ENCODE peak calls at places on chromosomes 16 and 17, in six cellular contexts. F is AG04450, R is IMR-90, G is fibroblast of the aortic adventitia, S is stomach, D is kidney. N is an unnamed sample.

GRCh38 chr17:78828470-78829185 is 12.0 kb downstream of the USP36 start:
- DNase-seq in F (peak), R (peak), G (peak), S (no peak), D (no peak), N (peak)

GRCh38 chr16:75486014-75486404 is 9.2 kb downstream of the CHST6 start:
- DNase-seq in F (no peak), R (no peak), G (no peak), S (no peak), D (no peak), N (no peak)

GRCh38 chr17:76996741-76997694 is 128.8 kb downstream of the MGAT5B start:
- DNase-seq in F (no peak), R (no peak), G (no peak), S (no peak), D (no peak), N (no peak)

GRCh38 chr17:56172517-56172982 is 19.3 kb downstream of the ANKFN1 start:
- DNase-seq in F (no peak), R (no peak), G (no peak), S (no peak), D (no peak), N (peak)

GRCh38 chr16:55494994-55495421 is 13.9 kb upstream of the LPCAT2 start:
- DNase-seq in F (peak), R (peak), G (peak), S (peak), D (no peak), N (peak)

GRCh38 chr17:7830616-7831015 is 3.4 kb upstream of the KDM6B start:
- DNase-seq in F (no peak), R (no peak), G (no peak), S (no peak), D (no peak), N (no peak)

GRCh38 chr17:6366144-6366755 is 68.7 kb downstream of the AIPL1 start:
- DNase-seq in F (no peak), R (peak), G (no peak), S (no peak), D (no peak), N (peak)

GRCh38 chr17:9240659-9241370 is 219.5 kb downstream of the NTN1 start:
- DNase-seq in F (no peak), R (peak), G (peak), S (peak), D (peak), N (no peak)

GRCh38 chr16:27305839-27306442 is 7.8 kb upstream of the IL4R start:
- DNase-seq in F (no peak), R (no peak), G (no peak), S (no peak), D (no peak), N (no peak)

GRCh38 chr16:84015399-84015798 is 27.2 kb downstream of the SLC38A8 start:
- DNase-seq in F (no peak), R (no peak), G (no peak), S (no peak), D (no peak), N (no peak)

GRCh38 chr17:18254888-18255649 is 3.5 kb downstream of the FLII start:
- DNase-seq in F (no peak), R (no peak), G (no peak), S (no peak), D (no peak), N (no peak)

GRCh38 chr17:78990349-78991016 is 10.8 kb upstream of the LGALS3BP start:
- DNase-seq in F (no peak), R (no peak), G (no peak), S (no peak), D (peak), N (no peak)

GRCh38 chr17:72407336-72408121 is 286.7 kb downstream of the SOX9 start:
- DNase-seq in F (peak), R (peak), G (peak), S (peak), D (peak), N (peak)

DNA sequence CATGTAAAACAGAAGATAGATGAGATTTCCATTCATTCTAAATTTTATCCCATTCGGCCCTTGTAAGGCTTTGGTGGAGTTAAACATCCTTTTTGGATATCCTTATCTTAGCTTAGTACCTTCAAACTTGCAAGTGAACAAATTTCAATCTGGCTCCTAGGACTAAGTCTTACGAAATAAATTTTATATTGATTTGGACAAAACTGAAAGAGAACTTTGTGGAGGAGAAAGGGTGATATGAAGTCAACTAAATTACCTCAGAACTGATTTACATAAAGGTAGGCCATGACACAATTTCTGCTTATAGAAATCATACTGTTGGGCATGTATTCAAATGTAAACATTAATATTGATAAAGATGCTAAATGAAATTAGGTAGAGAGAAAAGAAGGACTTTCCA is 175.3 kb upstream of the C17orf78 start:
- DNase-seq in F (no peak), R (no peak), G (no peak), S (no peak), D (no peak), N (no peak)
- TF ChIP-seq CTCF in F (no peak), R (no peak), G (no peak), S (no peak), D (no peak), N (no peak)

DNA sequence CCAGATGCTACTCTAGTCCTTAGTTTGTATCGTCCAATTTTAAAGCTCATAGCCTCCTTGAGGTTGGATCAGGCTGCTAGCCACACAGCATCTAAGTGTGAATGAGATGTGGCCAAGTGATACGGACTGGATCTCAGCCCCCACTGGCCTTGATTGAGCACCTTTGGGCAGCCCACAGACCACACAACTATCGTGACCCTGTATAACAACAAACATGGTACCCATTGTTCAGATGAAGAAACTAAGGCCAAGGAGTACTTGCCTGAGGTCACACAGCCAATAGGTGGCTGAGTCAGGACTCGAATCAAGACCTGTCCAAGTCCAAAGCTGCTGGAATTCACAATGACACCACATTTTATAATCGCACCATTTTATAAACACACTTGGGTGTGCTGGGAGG is 73.0 kb upstream of the IRX3 start:
- DNase-seq in F (no peak), R (no peak), G (no peak), S (no peak), D (no peak), N (no peak)
- TF ChIP-seq CTCF in F (no peak), R (no peak), G (no peak), S (no peak), D (no peak), N (no peak)

GRCh38 chr16:19521471-19522368 is at the start of gene GDE1:
- DNase-seq in F (peak), R (peak), G (peak), S (peak), D (peak), N (peak)
- TF ChIP-seq CTCF in F (peak), R (peak), G (peak), S (no peak), D (peak), N (peak)

GRCh38 chr17:51901242-51901641 is 257.3 kb downstream of the CA10 start:
- DNase-seq in F (no peak), R (no peak), G (no peak), S (no peak), D (no peak), N (no peak)
- TF ChIP-seq CTCF in F (no peak), R (no peak), G (no peak), S (no peak), D (no peak), N (no peak)

GRCh38 chr17:65994679-65995078 is 197.3 kb downstream of the CEP112 start:
- DNase-seq in F (no peak), R (no peak), G (no peak), S (no peak), D (no peak), N (no peak)
- TF ChIP-seq CTCF in F (no peak), R (no peak), G (no peak), S (no peak), D (no peak), N (no peak)

GRCh38 chr16:22624038-22624656 is 113.5 kb downstream of the NPIPB5 start:
- DNase-seq in F (no peak), R (no peak), G (no peak), S (no peak), D (peak), N (no peak)

GRCh38 chr16:22622703-22623102 is 112.0 kb downstream of the NPIPB5 start:
- DNase-seq in F (no peak), R (no peak), G (no peak), S (no peak), D (no peak), N (no peak)

GRCh38 chr16:22621571-22622148 is 111.0 kb downstream of the NPIPB5 start:
- DNase-seq in F (no peak), R (no peak), G (no peak), S (no peak), D (no peak), N (no peak)

GRCh38 chr16:22624759-22625533 is 114.3 kb downstream of the NPIPB5 start:
- DNase-seq in F (no peak), R (no peak), G (no peak), S (no peak), D (peak), N (no peak)

GRCh38 chr16:22623351-22623781 is 112.7 kb downstream of the NPIPB5 start:
- DNase-seq in F (no peak), R (no peak), G (peak), S (no peak), D (no peak), N (peak)
- TF ChIP-seq CTCF in F (no peak), R (no peak), G (no peak), S (no peak), D (no peak), N (no peak)